ENCODE peak calls at places on chromosomes 12 and 14, in eight cellular contexts. T is non-pigmented ciliary epithelial cell; R is HFF-Myc; M is cardiac muscle cell; H is CD4-positive, alpha-beta T cell; S is uterus; J is activated T-cell treated with anti-CD3 and anti-CD28 coated beads for 1 hour; W is A549. P is an unnamed sample.

GRCh38 chr12:80032967-80033366 is 66.4 kb upstream of the OTOGL start:
- DNase-seq in R (no peak), J (no peak), S (no peak), M (no peak), W (no peak), T (no peak), H (no peak), P (no peak)

GRCh38 chr12:116389990-116390655 is 112.6 kb upstream of the MED13L start:
- DNase-seq in M (no peak), T (peak), J (no peak), W (peak), H (no peak), R (no peak), S (no peak), P (peak)

GRCh38 chr12:110042260-110042659 is 6.1 kb downstream of the C12orf76 start:
- DNase-seq in S (no peak), R (no peak), M (no peak), W (no peak), H (no peak), T (no peak), J (no peak), P (no peak)

GRCh38 chr14:60175255-60175902 is 10.2 kb upstream of the DHRS7 start:
- DNase-seq in H (no peak), S (no peak), R (no peak), M (no peak), T (no peak), J (no peak), W (no peak), P (no peak)

GRCh38 chr12:2395352-2395977 is 342.7 kb downstream of the CACNA1C start:
- DNase-seq in H (peak), J (peak), T (no peak), M (peak), S (no peak), R (no peak), W (peak), P (no peak)

GRCh38 chr14:101103321-101103901 is 199.9 kb upstream of the RTL1 start:
- DNase-seq in R (no peak), J (no peak), S (no peak), T (no peak), M (no peak), W (no peak), H (no peak), P (no peak)

GRCh38 chr12:2690348-2691000 is 104.3 kb upstream of the FKBP4 start:
- DNase-seq in T (no peak), M (no peak), J (no peak), S (no peak), H (no peak), R (no peak), W (no peak), P (no peak)

GRCh38 chr12:44286336-44286735 is 450.5 kb downstream of the TMEM117 start:
- DNase-seq in H (no peak), T (peak), R (no peak), M (no peak), J (no peak), S (no peak), W (no peak), P (no peak)

GRCh38 chr14:30521899-30522736 is 36.8 kb upstream of the G2E3 start:
- DNase-seq in H (no peak), T (no peak), S (no peak), W (peak), J (no peak), M (peak), R (peak), P (no peak)

GRCh38 chr12:82942963-82943362 is 256.3 kb downstream of the TMTC2 start:
- DNase-seq in M (peak), R (no peak), W (no peak), H (no peak), T (no peak), S (no peak), J (no peak), P (no peak)

GRCh38 chr14:47826809-47827208 is 151.4 kb upstream of the MDGA2 start:
- DNase-seq in T (no peak), M (no peak), R (no peak), H (no peak), W (no peak), S (no peak), J (no peak), P (no peak)

GRCh38 chr12:27226319-27226984 is 17.6 kb upstream of the STK38L start:
- DNase-seq in M (no peak), T (no peak), W (no peak), J (no peak), S (no peak), H (no peak), R (no peak), P (no peak)

GRCh38 chr12:125065753-125066570 is 727 bp downstream of the AACS start:
- DNase-seq in S (no peak), J (no peak), M (no peak), T (no peak), H (no peak), R (no peak), W (peak), P (no peak)

GRCh38 chr14:87995500-87996275 is 2.7 kb upstream of the GALC start:
- DNase-seq in T (no peak), M (peak), H (no peak), J (no peak), R (no peak), W (no peak), S (no peak), P (no peak)

GRCh38 chr14:32430326-32430725 is 101.2 kb downstream of the AKAP6 start:
- DNase-seq in J (no peak), T (peak), S (no peak), H (no peak), W (no peak), R (no peak), M (no peak), P (no peak)

GRCh38 chr12:71999795-72000194 is 61.1 kb downstream of the TPH2 start:
- DNase-seq in W (no peak), J (no peak), M (no peak), H (no peak), S (no peak), R (peak), T (no peak), P (peak)